ENCODE peak calls at places on chromosomes 4 and X, in five cellular contexts. One of them, this sample, is unnamed. For H3K4me1, the result is how much of the 10 kb centered on the place peaks cover.

GRCh38 chrX:18714910-18715309 is 7.5 kb downstream of the PPEF1 start:
- DNase-seq in H1: no peak
- DNase-seq in lung: no peak
- DNase-seq in sigmoid colon: no peak
- DNase-seq in heart right ventricle: no peak
- DNase-seq in this sample: no peak

GRCh38 chrX:56733459-56734046 is 4.5 kb downstream of the NBDY start:
- DNase-seq in lung: peak
- DNase-seq in sigmoid colon: peak
- DNase-seq in heart right ventricle: no peak
- DNase-seq in H1: peak
- DNase-seq in this sample: peak

GRCh38 chr4:168605411-168605810 is 108.6 kb downstream of the PALLD start:
- DNase-seq in sigmoid colon: no peak
- DNase-seq in H1: no peak
- DNase-seq in heart right ventricle: peak
- DNase-seq in lung: no peak
- DNase-seq in this sample: no peak

GRCh38 chr4:65635051-65635821 is 35.1 kb downstream of the EPHA5 start:
- DNase-seq in lung: no peak
- DNase-seq in H1: no peak
- DNase-seq in sigmoid colon: no peak
- DNase-seq in heart right ventricle: no peak
- DNase-seq in this sample: no peak

GRCh38 chr4:77605210-77605902 is at the start of gene CXCL13:
- DNase-seq in sigmoid colon: no peak
- DNase-seq in heart right ventricle: no peak
- DNase-seq in H1: no peak
- DNase-seq in lung: no peak
- DNase-seq in this sample: no peak

GRCh38 chr4:45662996-45663395 is 460.9 kb downstream of the GABRG1 start:
- DNase-seq in heart right ventricle: peak
- DNase-seq in H1: no peak
- DNase-seq in lung: peak
- DNase-seq in sigmoid colon: no peak
- DNase-seq in this sample: no peak

GRCh38 chr4:31051565-31051964 is 331.4 kb downstream of the PCDH7 start:
- DNase-seq in heart right ventricle: no peak
- DNase-seq in H1: no peak
- DNase-seq in lung: no peak
- DNase-seq in sigmoid colon: no peak
- DNase-seq in this sample: no peak

GRCh38 chrX:118755633-118756032 is 28.2 kb downstream of the IL13RA1 start:
- DNase-seq in H1: no peak
- DNase-seq in sigmoid colon: no peak
- DNase-seq in lung: no peak
- DNase-seq in heart right ventricle: no peak
- DNase-seq in this sample: no peak

GRCh38 chr4:39933689-39934590 is 43.8 kb downstream of the PDS5A start:
- DNase-seq in sigmoid colon: no peak
- DNase-seq in H1: no peak
- DNase-seq in heart right ventricle: no peak
- DNase-seq in lung: no peak
- DNase-seq in this sample: no peak

GRCh38 chr4:138241281-138242075 is 671 bp downstream of the SLC7A11 start:
- DNase-seq in lung: no peak
- DNase-seq in H1: no peak
- DNase-seq in sigmoid colon: no peak
- DNase-seq in heart right ventricle: no peak
- DNase-seq in this sample: no peak

GRCh38 chr4:147160908-147161513 is 215.3 kb upstream of the TTC29 start:
- DNase-seq in sigmoid colon: no peak
- DNase-seq in H1: no peak
- DNase-seq in lung: no peak
- DNase-seq in heart right ventricle: no peak
- DNase-seq in this sample: no peak

GRCh38 chr4:139841464-139842195 is 176.0 kb downstream of the MGST2 start:
- DNase-seq in sigmoid colon: no peak
- DNase-seq in heart right ventricle: no peak
- DNase-seq in lung: no peak
- DNase-seq in H1: no peak
- DNase-seq in this sample: no peak

GRCh38 chr4:150117094-150117493 is 38.8 kb downstream of the DCLK2 start:
- DNase-seq in H1: no peak
- DNase-seq in sigmoid colon: no peak
- DNase-seq in heart right ventricle: peak
- DNase-seq in lung: no peak
- DNase-seq in this sample: no peak

GRCh38 chrX:46456125-46456922 is 88.9 kb downstream of the ZNF674 start:
- DNase-seq in H1: no peak
- DNase-seq in lung: no peak
- DNase-seq in heart right ventricle: no peak
- DNase-seq in sigmoid colon: no peak
- DNase-seq in this sample: no peak

GRCh38 chr4:38672247-38673071 is 8.5 kb downstream of the KLF3 start:
- DNase-seq in lung: no peak
- DNase-seq in heart right ventricle: no peak
- DNase-seq in sigmoid colon: no peak
- DNase-seq in H1: no peak
- DNase-seq in this sample: no peak
- H3K4me1 ChIP-seq in lung: half or more
- H3K4me1 ChIP-seq in heart right ventricle: half or more
- H3K4me1 ChIP-seq in sigmoid colon: half or more
- H3K4me1 ChIP-seq in H1: under half
- H3K4me1 ChIP-seq in this sample: half or more

DNA sequence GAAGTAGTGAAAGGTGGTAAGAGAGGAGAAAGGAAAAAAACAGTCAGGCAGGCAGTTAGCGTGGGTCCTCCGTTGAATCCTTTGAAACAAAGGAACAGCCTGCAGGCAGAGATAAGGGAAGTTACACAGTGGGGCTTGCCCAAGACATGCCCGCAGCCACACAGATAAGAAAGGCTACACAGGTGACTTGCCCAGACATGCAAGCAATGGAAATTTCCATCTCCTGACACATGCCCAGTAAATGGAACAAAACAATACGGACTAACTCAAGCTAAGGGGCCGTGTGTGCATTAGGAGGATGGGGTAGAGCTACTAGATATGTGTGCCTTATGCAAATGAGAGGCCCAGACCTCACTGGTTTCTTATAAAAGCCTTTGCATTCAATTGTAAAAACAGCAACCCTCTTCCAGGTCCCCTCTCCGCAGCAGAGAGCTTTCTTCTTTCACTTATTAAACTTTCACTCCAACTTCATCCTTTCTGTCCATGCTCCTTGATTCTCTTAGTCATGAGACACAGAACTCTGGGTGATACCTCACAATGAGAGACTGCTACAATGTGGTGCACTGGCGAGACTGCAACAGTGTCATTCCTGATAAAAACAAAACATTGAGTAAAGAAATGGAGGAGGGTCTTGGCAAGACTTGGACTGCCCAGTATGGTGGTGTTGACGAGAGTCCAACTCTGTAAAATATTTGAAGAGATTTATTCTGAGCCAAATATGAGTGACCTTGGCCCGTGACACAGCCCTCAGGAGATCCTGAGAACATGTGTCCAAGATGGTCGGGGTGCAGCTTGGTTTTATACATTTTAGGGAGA is 997.4 kb upstream of the PRKX start:
- DNase-seq in heart right ventricle: no peak
- DNase-seq in lung: no peak
- DNase-seq in H1: no peak
- DNase-seq in sigmoid colon: no peak
- DNase-seq in this sample: no peak
- H3K27ac ChIP-seq in heart right ventricle: no peak
- H3K27ac ChIP-seq in lung: no peak
- H3K27ac ChIP-seq in H1: peak
- H3K27ac ChIP-seq in sigmoid colon: no peak
- H3K27ac ChIP-seq in this sample: no peak

DNA sequence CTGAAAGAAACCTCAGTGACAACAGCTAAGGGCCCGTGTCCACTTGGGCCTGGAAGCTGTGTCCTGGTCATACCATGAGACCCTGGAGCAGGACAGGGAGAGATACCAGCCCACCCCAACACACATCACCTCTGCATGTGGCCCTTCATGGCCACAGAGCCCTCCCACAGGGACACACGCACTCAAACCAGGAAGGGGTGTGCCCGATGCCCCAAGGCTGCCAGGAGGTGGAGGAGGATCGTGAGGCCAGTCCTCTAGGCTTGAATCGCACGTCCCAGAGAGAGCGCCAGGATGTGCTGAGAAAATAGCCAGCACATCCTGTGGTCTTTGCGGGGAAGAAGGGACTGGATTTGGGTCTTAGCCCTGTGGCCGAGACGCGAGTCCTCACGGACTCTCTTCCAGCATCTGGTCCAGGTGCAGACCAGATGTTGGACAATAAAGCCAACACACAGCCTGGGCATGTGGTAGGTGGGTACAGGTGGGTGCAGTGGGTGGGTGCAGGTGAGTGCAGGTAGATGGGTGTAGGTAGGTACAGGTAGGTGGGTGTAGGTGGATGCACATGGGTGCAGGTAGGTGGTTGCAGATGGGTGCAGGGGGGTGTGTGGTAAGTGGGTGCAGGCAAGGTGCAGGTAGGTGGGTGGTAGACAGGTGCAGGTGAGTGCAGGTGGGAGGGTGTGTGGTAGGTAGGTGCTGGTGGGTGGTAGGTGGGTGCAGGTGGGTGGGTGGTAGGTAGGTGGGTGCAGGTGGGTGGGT is 94.3 kb upstream of the AFAP1 start:
- DNase-seq in lung: no peak
- DNase-seq in heart right ventricle: no peak
- DNase-seq in H1: no peak
- DNase-seq in sigmoid colon: no peak
- DNase-seq in this sample: no peak
- H3K4me1 ChIP-seq in lung: under half
- H3K4me1 ChIP-seq in heart right ventricle: under half
- H3K4me1 ChIP-seq in H1: under half
- H3K4me1 ChIP-seq in sigmoid colon: under half
- H3K4me1 ChIP-seq in this sample: under half

DNA sequence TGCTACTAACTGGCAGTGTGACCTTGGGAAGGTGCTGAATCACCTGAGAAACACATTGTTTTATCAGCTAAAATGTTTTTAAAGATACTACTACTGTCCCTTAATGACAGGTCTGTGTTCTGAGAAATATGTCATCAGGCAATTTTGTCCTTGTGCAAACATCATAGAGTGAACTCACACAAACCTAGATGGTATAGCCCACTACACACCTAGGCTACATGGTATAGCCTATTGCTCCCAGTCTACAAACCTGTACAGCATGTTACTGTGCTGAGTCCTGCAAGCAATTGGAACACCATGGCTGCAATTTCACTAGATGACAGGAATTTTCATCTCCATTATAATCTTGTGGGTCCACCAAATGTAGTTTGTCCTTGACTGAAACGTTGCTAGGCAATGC is 101.3 kb upstream of the GUCY1A1 start:
- DNase-seq in heart right ventricle: no peak
- DNase-seq in lung: no peak
- DNase-seq in sigmoid colon: no peak
- DNase-seq in H1: no peak
- DNase-seq in this sample: no peak
- H3K27ac ChIP-seq in heart right ventricle: no peak
- H3K27ac ChIP-seq in lung: no peak
- H3K27ac ChIP-seq in sigmoid colon: no peak
- H3K27ac ChIP-seq in H1: no peak
- H3K27ac ChIP-seq in this sample: no peak

GRCh38 chr4:82372874-82373815 is 646 bp downstream of the HNRNPD start:
- DNase-seq in lung: peak
- DNase-seq in heart right ventricle: peak
- DNase-seq in sigmoid colon: peak
- DNase-seq in H1: peak
- DNase-seq in this sample: peak
- H3K4me1 ChIP-seq in lung: under half
- H3K4me1 ChIP-seq in heart right ventricle: half or more
- H3K4me1 ChIP-seq in sigmoid colon: half or more
- H3K4me1 ChIP-seq in H1: under half
- H3K4me1 ChIP-seq in this sample: under half

GRCh38 chrX:22136711-22137110 is 104.6 kb downstream of the PHEX start:
- DNase-seq in heart right ventricle: no peak
- DNase-seq in H1: no peak
- DNase-seq in sigmoid colon: no peak
- DNase-seq in lung: no peak
- DNase-seq in this sample: no peak

GRCh38 chrX:22134681-22135080 is 102.6 kb downstream of the PHEX start:
- DNase-seq in H1: no peak
- DNase-seq in sigmoid colon: no peak
- DNase-seq in heart right ventricle: no peak
- DNase-seq in lung: no peak
- DNase-seq in this sample: no peak

GRCh38 chrX:22135171-22135711 is 103.1 kb downstream of the PHEX start:
- DNase-seq in heart right ventricle: no peak
- DNase-seq in lung: no peak
- DNase-seq in sigmoid colon: no peak
- DNase-seq in H1: no peak
- DNase-seq in this sample: no peak

GRCh38 chrX:22141061-22141460 is 108.9 kb downstream of the PHEX start:
- DNase-seq in heart right ventricle: no peak
- DNase-seq in H1: no peak
- DNase-seq in lung: no peak
- DNase-seq in sigmoid colon: no peak
- DNase-seq in this sample: no peak

GRCh38 chrX:22135994-22136684 is 104.0 kb downstream of the PHEX start:
- DNase-seq in H1: no peak
- DNase-seq in heart right ventricle: no peak
- DNase-seq in sigmoid colon: no peak
- DNase-seq in lung: no peak
- DNase-seq in this sample: no peak
- H3K27ac ChIP-seq in H1: no peak
- H3K27ac ChIP-seq in heart right ventricle: no peak
- H3K27ac ChIP-seq in sigmoid colon: peak
- H3K27ac ChIP-seq in lung: peak
- H3K27ac ChIP-seq in this sample: no peak

GRCh38 chr4:98482503-98482846 is 175.9 kb downstream of the TSPAN5 start:
- DNase-seq in lung: no peak
- DNase-seq in H1: no peak
- DNase-seq in heart right ventricle: no peak
- DNase-seq in sigmoid colon: no peak
- DNase-seq in this sample: no peak
- H3K4me1 ChIP-seq in lung: under half
- H3K4me1 ChIP-seq in H1: under half
- H3K4me1 ChIP-seq in heart right ventricle: under half
- H3K4me1 ChIP-seq in sigmoid colon: under half
- H3K4me1 ChIP-seq in this sample: under half

GRCh38 chr4:52052475-52052780 is 1.3 kb downstream of the SPATA18 start:
- DNase-seq in sigmoid colon: no peak
- DNase-seq in H1: no peak
- DNase-seq in heart right ventricle: no peak
- DNase-seq in lung: no peak
- DNase-seq in this sample: no peak
- H3K27ac ChIP-seq in sigmoid colon: peak
- H3K27ac ChIP-seq in H1: no peak
- H3K27ac ChIP-seq in heart right ventricle: no peak
- H3K27ac ChIP-seq in lung: no peak
- H3K27ac ChIP-seq in this sample: peak